ENCODE peak calls at places on chromosomes 3 and 15, in seven cellular contexts. J is iPS-NIHi11, U is EL, O is progenitor cell of endocrine pancreas, L is head of caudate nucleus, N is activated B cell treated with CpG ODN at 0.5 μM for 24 hours, A is OCI-LY7. W is an unnamed sample.

GRCh38 chr3:144915202-144915601 is 943.6 kb downstream of the DIPK2A start:
- DNase-seq in L (no peak), N (no peak), O (no peak), A (no peak), J (no peak), U (no peak), W (no peak)

GRCh38 chr3:55189359-55189801 is 261.5 kb upstream of the LRTM1 start:
- DNase-seq in U (peak), J (peak), O (no peak), N (no peak), A (no peak), L (no peak), W (no peak)

GRCh38 chr3:99669879-99670555 is 31.6 kb downstream of the COL8A1 start:
- DNase-seq in U (peak), L (no peak), O (no peak), J (no peak), N (no peak), A (no peak), W (no peak)

GRCh38 chr3:55074861-55075260 is 147.0 kb upstream of the LRTM1 start:
- DNase-seq in L (no peak), O (no peak), N (no peak), J (no peak), U (no peak), A (no peak), W (no peak)

GRCh38 chr3:18393906-18394305 is 31.2 kb downstream of the SATB1 start:
- DNase-seq in O (no peak), N (no peak), A (no peak), U (peak), J (no peak), L (no peak), W (no peak)

GRCh38 chr15:40439461-40440299 is 1.1 kb upstream of the BAHD1 start:
- DNase-seq in U (peak), A (peak), L (peak), N (peak), O (no peak), J (peak), W (no peak)

GRCh38 chr3:143088835-143089234 is 30.7 kb upstream of the CHST2 start:
- DNase-seq in O (no peak), A (no peak), J (no peak), L (no peak), N (no peak), U (no peak), W (no peak)

GRCh38 chr15:57861039-57861638 is 154.6 kb downstream of the POLR2M start:
- DNase-seq in U (peak), L (no peak), J (peak), O (no peak), A (peak), N (no peak), W (peak)

GRCh38 chr3:61526307-61526706 is 35.1 kb upstream of the PTPRG start:
- DNase-seq in O (no peak), U (no peak), A (no peak), N (no peak), J (no peak), L (no peak), W (no peak)

GRCh38 chr15:62931650-62932049 is 110.9 kb upstream of the TPM1 start:
- DNase-seq in J (no peak), L (no peak), N (no peak), O (no peak), A (no peak), U (no peak), W (no peak)

GRCh38 chr15:65132841-65133549 is 613 bp downstream of the PDCD7 start:
- DNase-seq in L (peak), O (peak), J (peak), U (peak), N (no peak), A (peak), W (no peak)

GRCh38 chr3:57805674-57806073 is 49.6 kb downstream of the SLMAP start:
- DNase-seq in U (peak), J (peak), L (no peak), O (no peak), N (no peak), A (no peak), W (no peak)

GRCh38 chr3:101531473-101532086 is 18.6 kb upstream of the SENP7 start:
- DNase-seq in U (peak), O (no peak), L (no peak), N (no peak), J (no peak), A (no peak), W (no peak)

W was measured in hippocampal formation.